ENCODE peak calls at places on chromosomes 13 and 19, in six cellular contexts. Q is stimulated activated CD4-positive, alpha-beta T cell treated with anti-CD3 and anti-CD28 coated beads, TNF-alpha, amount 100 ng/mL, for 24 hours; R is mesendoderm; C is GM12864; L is SW480; J is amniotic stem cell. W is an unnamed sample.

GRCh38 chr19:17200408-17201079 is 14.6 kb upstream of the USE1 start:
- DNase-seq in Q (no peak), R (no peak), C (no peak), L (no peak), J (no peak), W (no peak)

GRCh38 chr13:66665991-66666390 is 564.1 kb downstream of the PCDH9 start:
- DNase-seq in Q (no peak), R (peak), C (no peak), L (peak), J (peak), W (peak)

GRCh38 chr13:37652596-37652995 is 54.0 kb upstream of the POSTN start:
- DNase-seq in Q (no peak), R (no peak), C (no peak), L (no peak), J (no peak), W (no peak)

GRCh38 chr19:16301999-16302694 is 22.5 kb upstream of the KLF2 start:
- DNase-seq in Q (no peak), R (no peak), C (no peak), L (peak), J (no peak), W (no peak)

GRCh38 chr19:33064117-33064777 is 441 bp downstream of the RHPN2 start:
- DNase-seq in Q (peak), R (peak), C (no peak), L (peak), J (no peak), W (no peak)

GRCh38 chr19:44960906-44961734 is 5.9 kb downstream of the CLPTM1 start:
- DNase-seq in Q (no peak), R (no peak), C (no peak), L (no peak), J (no peak), W (no peak)

GRCh38 chr19:10278935-10279334 is 7.8 kb upstream of the ICAM4 start:
- DNase-seq in Q (no peak), R (no peak), C (no peak), L (no peak), J (no peak), W (no peak)

GRCh38 chr13:71718931-71719330 is 148.1 kb downstream of the DACH1 start:
- DNase-seq in Q (no peak), R (no peak), C (no peak), L (no peak), J (no peak), W (no peak)

GRCh38 chr19:33446156-33446917 is 72.8 kb downstream of the CEBPG start:
- DNase-seq in Q (no peak), R (no peak), C (no peak), L (no peak), J (no peak), W (no peak)

GRCh38 chr13:106753241-106753640 is 185.3 kb upstream of the ARGLU1 start:
- DNase-seq in Q (no peak), R (peak), C (no peak), L (no peak), J (no peak), W (no peak)

GRCh38 chr13:75876371-75877050 is 240.4 kb downstream of the LMO7 start:
- DNase-seq in Q (peak), R (peak), C (peak), L (peak), J (peak), W (no peak)